ENCODE peak calls at places on chromosomes 5 and 9, in nine cellular contexts. F, J, X, B, K, D, S, A and E are unnamed samples.

GRCh38 chr9:31166516-31166915 is 1217.9 kb upstream of the ACO1 start:
- DNase-seq in A (no peak), F (no peak), K (no peak), S (no peak), J (no peak), X (no peak), B (no peak), D (no peak), E (no peak)

GRCh38 chr9:113399646-113400200 is 1.4 kb downstream of the ALAD start:
- DNase-seq in A (no peak), F (no peak), S (no peak), X (no peak), D (no peak), K (no peak), J (no peak), B (no peak), E (no peak)

GRCh38 chr5:172795401-172795977 is 24.5 kb upstream of the DUSP1 start:
- DNase-seq in S (peak), F (no peak), D (peak), X (peak), A (peak), B (no peak), J (no peak), K (peak), E (no peak)

GRCh38 chr9:131651599-131651998 is 88.3 kb downstream of the RAPGEF1 start:
- DNase-seq in S (no peak), F (peak), D (no peak), X (peak), J (no peak), B (no peak), K (no peak), A (no peak), E (peak)

GRCh38 chr5:52915176-52915875 is 73.8 kb upstream of the ITGA2 start:
- DNase-seq in S (peak), F (peak), A (peak), X (peak), B (peak), D (peak), J (peak), K (peak), E (peak)

GRCh38 chr9:105725370-105725769 is 31.0 kb downstream of the TMEM38B start:
- DNase-seq in B (no peak), A (no peak), S (no peak), X (no peak), K (no peak), F (no peak), J (no peak), D (no peak), E (no peak)

GRCh38 chr9:135046156-135047025 is 41.1 kb upstream of the OLFM1 start:
- DNase-seq in B (no peak), K (no peak), D (no peak), F (no peak), S (no peak), A (no peak), J (no peak), X (no peak), E (no peak)

GRCh38 chr9:80382523-80382922 is 810.8 kb downstream of the TLE4 start:
- DNase-seq in B (no peak), D (no peak), S (no peak), F (no peak), K (no peak), A (no peak), X (no peak), J (no peak), E (no peak)

GRCh38 chr5:71778678-71779276 is 59.7 kb downstream of the CARTPT start:
- DNase-seq in D (no peak), F (peak), A (no peak), X (peak), S (no peak), K (no peak), B (no peak), J (no peak), E (peak)

GRCh38 chr5:147234098-147234824 is 565 bp upstream of the STK32A start:
- DNase-seq in J (no peak), K (no peak), X (no peak), F (no peak), B (no peak), S (no peak), D (no peak), A (no peak), E (no peak)

GRCh38 chr9:137318565-137318964 is 16.5 kb upstream of the NRARP start:
- DNase-seq in K (no peak), D (no peak), B (no peak), X (no peak), F (no peak), S (no peak), A (no peak), J (no peak), E (no peak)